ENCODE peak calls at places on chromosomes 5 and 9, in eight cellular contexts. One of them, this sample, is unnamed.

GRCh38 chr9:96383165-96383939 is at the start of gene SLC35D2:
- DNase-seq in HTR-8/SVneo: peak
- DNase-seq in CD4-positive, alpha-beta T cell: no peak
- DNase-seq in DND-41: no peak
- DNase-seq in foreskin melanocyte: peak
- DNase-seq in HuH-7: peak
- DNase-seq in activated CD4-positive, alpha-beta T cell treated with anti-CD3 and anti-CD28 coated beads, Interleukin-2, amount 10 ng/mL, durations not matched to agents 7 days and 5 days: no peak
- DNase-seq in T1000: peak
- DNase-seq in this sample: no peak

GRCh38 chr5:149264432-149265069 is 7.1 kb upstream of the AFAP1L1 start:
- DNase-seq in DND-41: no peak
- DNase-seq in HTR-8/SVneo: no peak
- DNase-seq in T1000: no peak
- DNase-seq in HuH-7: peak
- DNase-seq in CD4-positive, alpha-beta T cell: peak
- DNase-seq in activated CD4-positive, alpha-beta T cell treated with anti-CD3 and anti-CD28 coated beads, Interleukin-2, amount 10 ng/mL, durations not matched to agents 7 days and 5 days: peak
- DNase-seq in foreskin melanocyte: no peak
- DNase-seq in this sample: peak

GRCh38 chr5:148976569-148977321 is 86.1 kb downstream of the SH3TC2 start:
- DNase-seq in T1000: no peak
- DNase-seq in DND-41: no peak
- DNase-seq in CD4-positive, alpha-beta T cell: no peak
- DNase-seq in HuH-7: no peak
- DNase-seq in foreskin melanocyte: no peak
- DNase-seq in activated CD4-positive, alpha-beta T cell treated with anti-CD3 and anti-CD28 coated beads, Interleukin-2, amount 10 ng/mL, durations not matched to agents 7 days and 5 days: no peak
- DNase-seq in HTR-8/SVneo: peak
- DNase-seq in this sample: no peak

GRCh38 chr5:180340856-180341255 is 12.3 kb downstream of the GFPT2 start:
- DNase-seq in T1000: no peak
- DNase-seq in CD4-positive, alpha-beta T cell: no peak
- DNase-seq in HTR-8/SVneo: no peak
- DNase-seq in DND-41: no peak
- DNase-seq in HuH-7: no peak
- DNase-seq in activated CD4-positive, alpha-beta T cell treated with anti-CD3 and anti-CD28 coated beads, Interleukin-2, amount 10 ng/mL, durations not matched to agents 7 days and 5 days: no peak
- DNase-seq in foreskin melanocyte: no peak
- DNase-seq in this sample: no peak

GRCh38 chr9:133516256-133516960 is 8.4 kb downstream of the MYMK start:
- DNase-seq in CD4-positive, alpha-beta T cell: no peak
- DNase-seq in T1000: no peak
- DNase-seq in DND-41: no peak
- DNase-seq in HTR-8/SVneo: no peak
- DNase-seq in activated CD4-positive, alpha-beta T cell treated with anti-CD3 and anti-CD28 coated beads, Interleukin-2, amount 10 ng/mL, durations not matched to agents 7 days and 5 days: no peak
- DNase-seq in HuH-7: no peak
- DNase-seq in foreskin melanocyte: no peak
- DNase-seq in this sample: no peak

GRCh38 chr5:179558912-179559279 is 8.5 kb downstream of the RUFY1 start:
- DNase-seq in DND-41: no peak
- DNase-seq in foreskin melanocyte: no peak
- DNase-seq in CD4-positive, alpha-beta T cell: no peak
- DNase-seq in HuH-7: peak
- DNase-seq in HTR-8/SVneo: peak
- DNase-seq in T1000: no peak
- DNase-seq in activated CD4-positive, alpha-beta T cell treated with anti-CD3 and anti-CD28 coated beads, Interleukin-2, amount 10 ng/mL, durations not matched to agents 7 days and 5 days: peak
- DNase-seq in this sample: no peak

GRCh38 chr9:137411670-137412380 is 11.1 kb downstream of the EXD3 start:
- DNase-seq in CD4-positive, alpha-beta T cell: no peak
- DNase-seq in T1000: peak
- DNase-seq in HTR-8/SVneo: peak
- DNase-seq in foreskin melanocyte: no peak
- DNase-seq in activated CD4-positive, alpha-beta T cell treated with anti-CD3 and anti-CD28 coated beads, Interleukin-2, amount 10 ng/mL, durations not matched to agents 7 days and 5 days: peak
- DNase-seq in DND-41: no peak
- DNase-seq in HuH-7: no peak
- DNase-seq in this sample: peak

GRCh38 chr5:122400961-122401360 is 88.9 kb downstream of the SNCAIP start:
- DNase-seq in activated CD4-positive, alpha-beta T cell treated with anti-CD3 and anti-CD28 coated beads, Interleukin-2, amount 10 ng/mL, durations not matched to agents 7 days and 5 days: no peak
- DNase-seq in DND-41: no peak
- DNase-seq in T1000: no peak
- DNase-seq in HTR-8/SVneo: no peak
- DNase-seq in HuH-7: no peak
- DNase-seq in CD4-positive, alpha-beta T cell: no peak
- DNase-seq in foreskin melanocyte: no peak
- DNase-seq in this sample: no peak

GRCh38 chr9:113611461-113612215 is 148.1 kb downstream of the RGS3 start:
- DNase-seq in DND-41: no peak
- DNase-seq in CD4-positive, alpha-beta T cell: no peak
- DNase-seq in HTR-8/SVneo: no peak
- DNase-seq in HuH-7: no peak
- DNase-seq in activated CD4-positive, alpha-beta T cell treated with anti-CD3 and anti-CD28 coated beads, Interleukin-2, amount 10 ng/mL, durations not matched to agents 7 days and 5 days: no peak
- DNase-seq in T1000: no peak
- DNase-seq in foreskin melanocyte: no peak
- DNase-seq in this sample: no peak

GRCh38 chr5:36357391-36357790 is 55.7 kb upstream of the RANBP3L start:
- DNase-seq in DND-41: no peak
- DNase-seq in T1000: no peak
- DNase-seq in CD4-positive, alpha-beta T cell: no peak
- DNase-seq in HuH-7: no peak
- DNase-seq in foreskin melanocyte: no peak
- DNase-seq in HTR-8/SVneo: no peak
- DNase-seq in activated CD4-positive, alpha-beta T cell treated with anti-CD3 and anti-CD28 coated beads, Interleukin-2, amount 10 ng/mL, durations not matched to agents 7 days and 5 days: no peak
- DNase-seq in this sample: no peak

GRCh38 chr5:140273401-140273877 is 29.5 kb downstream of the PFDN1 start:
- DNase-seq in HTR-8/SVneo: no peak
- DNase-seq in DND-41: no peak
- DNase-seq in activated CD4-positive, alpha-beta T cell treated with anti-CD3 and anti-CD28 coated beads, Interleukin-2, amount 10 ng/mL, durations not matched to agents 7 days and 5 days: no peak
- DNase-seq in T1000: no peak
- DNase-seq in foreskin melanocyte: no peak
- DNase-seq in CD4-positive, alpha-beta T cell: no peak
- DNase-seq in HuH-7: no peak
- DNase-seq in this sample: no peak

GRCh38 chr5:179231309-179231708 is 114.0 kb downstream of the ADAMTS2 start:
- DNase-seq in CD4-positive, alpha-beta T cell: no peak
- DNase-seq in HTR-8/SVneo: no peak
- DNase-seq in foreskin melanocyte: no peak
- DNase-seq in DND-41: no peak
- DNase-seq in activated CD4-positive, alpha-beta T cell treated with anti-CD3 and anti-CD28 coated beads, Interleukin-2, amount 10 ng/mL, durations not matched to agents 7 days and 5 days: no peak
- DNase-seq in T1000: no peak
- DNase-seq in HuH-7: no peak
- DNase-seq in this sample: no peak

GRCh38 chr9:84788803-84789462 is 119.4 kb downstream of the NTRK2 start:
- DNase-seq in HuH-7: no peak
- DNase-seq in DND-41: no peak
- DNase-seq in HTR-8/SVneo: no peak
- DNase-seq in foreskin melanocyte: no peak
- DNase-seq in T1000: no peak
- DNase-seq in CD4-positive, alpha-beta T cell: no peak
- DNase-seq in activated CD4-positive, alpha-beta T cell treated with anti-CD3 and anti-CD28 coated beads, Interleukin-2, amount 10 ng/mL, durations not matched to agents 7 days and 5 days: no peak
- DNase-seq in this sample: no peak

GRCh38 chr5:140054086-140054689 is 11.1 kb upstream of the NRG2 start:
- DNase-seq in T1000: no peak
- DNase-seq in activated CD4-positive, alpha-beta T cell treated with anti-CD3 and anti-CD28 coated beads, Interleukin-2, amount 10 ng/mL, durations not matched to agents 7 days and 5 days: no peak
- DNase-seq in HuH-7: no peak
- DNase-seq in CD4-positive, alpha-beta T cell: no peak
- DNase-seq in HTR-8/SVneo: no peak
- DNase-seq in foreskin melanocyte: no peak
- DNase-seq in DND-41: no peak
- DNase-seq in this sample: no peak

GRCh38 chr5:174726916-174727793 is 2.8 kb downstream of the MSX2 start:
- DNase-seq in foreskin melanocyte: no peak
- DNase-seq in HTR-8/SVneo: no peak
- DNase-seq in DND-41: no peak
- DNase-seq in CD4-positive, alpha-beta T cell: no peak
- DNase-seq in HuH-7: no peak
- DNase-seq in T1000: no peak
- DNase-seq in activated CD4-positive, alpha-beta T cell treated with anti-CD3 and anti-CD28 coated beads, Interleukin-2, amount 10 ng/mL, durations not matched to agents 7 days and 5 days: no peak
- DNase-seq in this sample: no peak

GRCh38 chr5:5351288-5352089 is 71.0 kb upstream of the ICE1 start:
- DNase-seq in T1000: peak
- DNase-seq in activated CD4-positive, alpha-beta T cell treated with anti-CD3 and anti-CD28 coated beads, Interleukin-2, amount 10 ng/mL, durations not matched to agents 7 days and 5 days: no peak
- DNase-seq in CD4-positive, alpha-beta T cell: no peak
- DNase-seq in DND-41: no peak
- DNase-seq in foreskin melanocyte: peak
- DNase-seq in HuH-7: no peak
- DNase-seq in HTR-8/SVneo: peak
- DNase-seq in this sample: no peak

GRCh38 chr5:54985301-54986268 is at the start of gene ESM1:
- DNase-seq in HTR-8/SVneo: peak
- DNase-seq in T1000: peak
- DNase-seq in DND-41: no peak
- DNase-seq in activated CD4-positive, alpha-beta T cell treated with anti-CD3 and anti-CD28 coated beads, Interleukin-2, amount 10 ng/mL, durations not matched to agents 7 days and 5 days: no peak
- DNase-seq in CD4-positive, alpha-beta T cell: no peak
- DNase-seq in foreskin melanocyte: peak
- DNase-seq in HuH-7: peak
- DNase-seq in this sample: no peak

GRCh38 chr5:176550275-176550831 is 1.2 kb downstream of the CDHR2 start:
- DNase-seq in DND-41: no peak
- DNase-seq in T1000: no peak
- DNase-seq in HTR-8/SVneo: no peak
- DNase-seq in CD4-positive, alpha-beta T cell: no peak
- DNase-seq in HuH-7: no peak
- DNase-seq in activated CD4-positive, alpha-beta T cell treated with anti-CD3 and anti-CD28 coated beads, Interleukin-2, amount 10 ng/mL, durations not matched to agents 7 days and 5 days: no peak
- DNase-seq in foreskin melanocyte: no peak
- DNase-seq in this sample: no peak